ENCODE peak calls at places on chromosome 4, in ten cellular contexts. V, P, O, I, Y, J, A, R, D and X are unnamed samples.

GRCh38 chr4:102466298-102466697 is 34.9 kb upstream of the NFKB1 start:
- DNase-seq in I (no peak), Y (no peak), R (no peak), V (no peak), O (peak; percentile 21), D (no peak), A (no peak), J (no peak), P (no peak), X (no peak)

GRCh38 chr4:88447339-88447738 is 9.6 kb upstream of the HERC5 start:
- DNase-seq in I (no peak), O (no peak), D (no peak), V (no peak), R (no peak), Y (no peak), P (no peak), A (no peak), J (no peak), X (no peak)

GRCh38 chr4:153530284-153530995 is 64.3 kb downstream of the TMEM131L start:
- DNase-seq in P (no peak), D (no peak), O (no peak), A (no peak), I (no peak), V (peak; percentile 20), R (no peak), Y (no peak), J (no peak), X (no peak)

GRCh38 chr4:74431113-74431826 is 13.7 kb upstream of the AREG start:
- DNase-seq in O (no peak), P (no peak), I (no peak), R (no peak), D (no peak), Y (no peak), J (no peak), A (no peak), V (no peak), X (no peak)

GRCh38 chr4:174681723-174682300 is 147.2 kb downstream of the GLRA3 start:
- DNase-seq in O (no peak), A (no peak), V (no peak), R (no peak), Y (peak; percentile 57), D (no peak), J (no peak), P (no peak), I (no peak), X (peak; percentile 12)

GRCh38 chr4:40621229-40621591 is 8.5 kb downstream of the RBM47 start:
- DNase-seq in J (no peak), Y (no peak), V (no peak), R (no peak), D (no peak), I (no peak), O (no peak), P (no peak), A (no peak), X (no peak)

GRCh38 chr4:176400816-176401461 is 81.2 kb downstream of the SPCS3 start:
- DNase-seq in V (no peak), J (no peak), R (no peak), P (no peak), D (no peak), A (no peak), Y (peak; percentile 40), O (peak; percentile 17), I (no peak), X (no peak)

GRCh38 chr4:38071801-38072567 is 111.8 kb downstream of the PTTG2 start:
- DNase-seq in J (no peak), O (no peak), A (no peak), D (no peak), V (no peak), I (no peak), R (no peak), Y (no peak), P (no peak), X (no peak)

GRCh38 chr4:143395054-143395453 is 58.4 kb downstream of the GAB1 start:
- DNase-seq in A (no peak), D (no peak), P (no peak), Y (no peak), J (no peak), V (no peak), I (no peak), O (no peak), R (no peak), X (no peak)

GRCh38 chr4:143399113-143399949 is 62.7 kb downstream of the GAB1 start:
- DNase-seq in V (no peak), I (no peak), D (no peak), Y (peak; percentile 25), A (no peak), J (no peak), P (no peak), O (no peak), R (no peak), X (no peak)

GRCh38 chr4:143397335-143397734 is 60.7 kb downstream of the GAB1 start:
- DNase-seq in R (no peak), I (no peak), Y (no peak), J (no peak), A (no peak), O (no peak), V (no peak), P (no peak), D (no peak), X (no peak)

GRCh38 chr4:143397887-143398286 is 61.2 kb downstream of the GAB1 start:
- DNase-seq in A (no peak), P (no peak), Y (no peak), R (no peak), V (no peak), I (no peak), D (no peak), J (no peak), O (no peak), X (no peak)

DNA sequence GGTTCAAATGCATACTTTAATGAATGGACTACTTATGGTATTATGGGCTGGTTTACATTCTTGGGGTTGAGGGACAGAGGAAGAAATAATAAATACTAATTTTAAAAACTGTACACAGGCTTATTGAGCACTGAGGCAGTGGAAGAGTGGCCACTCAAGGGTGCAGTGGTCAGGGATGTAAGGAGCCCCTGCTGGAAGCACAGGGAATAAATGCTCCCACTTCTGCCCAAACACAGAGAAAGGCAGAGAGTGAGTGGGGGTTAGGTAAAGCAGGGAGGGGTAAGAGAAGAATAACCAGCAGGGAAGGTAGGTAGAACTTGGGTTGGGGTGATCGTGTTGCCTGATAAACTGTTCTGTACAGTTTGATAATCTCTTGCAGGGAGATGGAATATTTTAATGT is 60.0 kb downstream of the GAB1 start:
- DNase-seq in A (no peak), D (no peak), O (no peak), J (no peak), I (no peak), P (no peak), V (no peak), R (no peak), Y (no peak), X (no peak)
- TF ChIP-seq CTCF in A (no peak), D (no peak), O (peak; percentile 32), J (no peak), I (no peak), P (no peak), V (no peak), R (no peak), Y (no peak), X (no peak)

GRCh38 chr4:33381806-33382205 is 2661.6 kb downstream of the PCDH7 start:
- DNase-seq in R (no peak), V (no peak), J (no peak), I (no peak), D (no peak), Y (no peak), O (no peak), A (no peak), P (no peak), X (no peak)

GRCh38 chr4:33390977-33391376 is 2670.8 kb downstream of the PCDH7 start:
- DNase-seq in O (no peak), V (no peak), A (no peak), J (no peak), Y (no peak), R (no peak), I (no peak), D (no peak), P (no peak), X (no peak)

DNA sequence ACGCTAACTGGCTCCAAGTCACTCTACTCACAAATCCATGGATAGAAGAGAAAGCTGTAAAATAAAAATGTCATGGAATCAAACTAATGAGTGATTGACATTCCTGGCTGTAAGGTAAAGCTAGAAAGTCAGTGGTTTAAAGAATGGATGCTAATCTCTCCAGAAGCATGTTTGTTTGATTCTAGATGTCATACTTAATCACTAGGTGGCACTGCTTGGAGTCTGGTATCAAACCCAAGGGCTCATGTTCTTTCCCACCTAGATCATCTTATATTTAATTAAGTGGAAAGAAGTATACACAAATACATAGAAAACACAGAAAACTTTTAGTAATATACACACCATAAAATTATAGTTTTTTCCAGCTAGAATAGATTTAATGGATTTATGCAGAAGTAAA is 2666.6 kb downstream of the PCDH7 start:
- DNase-seq in I (no peak), V (no peak), P (no peak), O (no peak), J (no peak), Y (peak; percentile 4), A (no peak), R (no peak), D (no peak), X (no peak)
- TF ChIP-seq CTCF in I (no peak), V (no peak), P (no peak), O (no peak), J (no peak), Y (no peak), A (no peak), R (no peak), D (no peak), X (peak; percentile 39)

GRCh38 chr4:77430847-77431246 is 174.8 kb upstream of the CXCL13 start:
- DNase-seq in Y (no peak), J (no peak), D (no peak), I (no peak), V (no peak), O (no peak), P (no peak), A (no peak), R (no peak), X (no peak)

GRCh38 chr4:77437079-77437478 is 168.5 kb upstream of the CXCL13 start:
- DNase-seq in J (no peak), I (no peak), P (no peak), D (peak; percentile 20), A (no peak), O (no peak), V (no peak), R (no peak), Y (no peak), X (no peak)

GRCh38 chr4:77433102-77433733 is 172.4 kb upstream of the CXCL13 start:
- DNase-seq in A (no peak), V (peak; percentile 22), I (peak; percentile 21), Y (peak; percentile 50), O (peak; percentile 26), R (peak; percentile 13), J (no peak), D (no peak), P (peak; percentile 25), X (peak; percentile 23)

GRCh38 chr4:77434299-77435092 is 171.1 kb upstream of the CXCL13 start:
- DNase-seq in A (peak; percentile 65), J (no peak), I (no peak), P (no peak), Y (no peak), D (no peak), O (no peak), R (no peak), V (no peak), X (no peak)

DNA sequence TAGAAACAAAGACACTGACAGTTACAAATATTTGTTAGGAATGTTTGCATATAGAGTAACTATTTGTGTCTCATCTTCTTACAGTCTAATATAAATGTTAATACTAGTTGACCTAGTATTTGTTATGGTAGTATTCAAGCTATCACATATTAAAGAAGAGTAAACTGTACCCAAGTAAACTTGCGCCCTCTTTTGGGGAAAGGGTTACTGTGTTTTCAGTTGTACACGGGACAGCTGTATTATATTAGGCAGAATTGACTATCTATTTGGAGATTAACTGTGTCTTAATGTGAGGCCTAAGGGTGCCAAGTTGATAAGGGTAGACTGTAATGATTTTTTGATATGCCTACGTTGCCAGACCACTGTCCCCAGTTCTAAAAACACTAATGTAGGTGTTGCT is 172.9 kb upstream of the CXCL13 start:
- DNase-seq in D (no peak), J (no peak), R (no peak), P (no peak), A (no peak), I (no peak), Y (no peak), O (no peak), V (peak; percentile 21), X (no peak)
- TF ChIP-seq CTCF in D (no peak), J (no peak), R (no peak), P (no peak), A (no peak), I (no peak), Y (no peak), O (no peak), V (no peak), X (no peak)

DNA sequence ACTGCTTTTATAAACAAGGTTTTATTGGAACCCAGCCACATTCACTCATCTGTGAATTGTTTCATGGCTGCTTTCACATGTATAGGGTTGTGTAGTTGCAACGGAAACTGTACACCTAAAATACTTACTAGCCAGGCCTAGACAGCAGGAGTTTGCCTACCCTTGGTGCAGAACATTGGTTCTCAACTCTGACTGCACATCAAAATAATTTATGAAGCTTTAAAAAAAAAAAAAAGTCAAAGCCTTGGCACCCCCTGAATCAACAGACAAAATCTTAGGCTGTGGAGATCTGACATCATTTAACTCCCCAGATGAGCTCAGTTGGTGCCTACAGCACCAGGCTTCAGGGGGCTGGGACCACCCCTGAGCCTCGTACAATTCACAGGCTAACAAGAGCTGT is 27.7 kb downstream of the ADGRA3 start:
- DNase-seq in O (no peak), I (no peak), J (no peak), V (no peak), Y (no peak), D (no peak), A (no peak), R (no peak), P (no peak), X (no peak)
- TF ChIP-seq CTCF in O (no peak), I (no peak), J (no peak), V (no peak), Y (no peak), D (no peak), A (no peak), R (no peak), P (no peak), X (no peak)